ENCODE peak calls at places on chromosomes 2 and 18, in six cellular contexts. One of them, this sample, is unnamed.

GRCh38 chr18:22102948-22103663 is 66.3 kb upstream of the GATA6 start:
- DNase-seq in NCI-H2081: no peak
- DNase-seq in mesendoderm: no peak
- DNase-seq in stimulated activated CD4-positive, alpha-beta T cell treated with anti-CD3 and anti-CD28 coated beads, TNF-alpha, amount 100 ng/mL, for 4 hours: no peak
- DNase-seq in substantia nigra: no peak
- DNase-seq in head of caudate nucleus: no peak
- DNase-seq in this sample: no peak

GRCh38 chr2:119263656-119264055 is 40.0 kb downstream of the STEAP3 start:
- DNase-seq in NCI-H2081: no peak
- DNase-seq in mesendoderm: peak
- DNase-seq in stimulated activated CD4-positive, alpha-beta T cell treated with anti-CD3 and anti-CD28 coated beads, TNF-alpha, amount 100 ng/mL, for 4 hours: no peak
- DNase-seq in substantia nigra: peak
- DNase-seq in head of caudate nucleus: peak
- DNase-seq in this sample: no peak

GRCh38 chr18:29849145-29849544 is 1193.4 kb downstream of the DSC3 start:
- DNase-seq in NCI-H2081: no peak
- DNase-seq in mesendoderm: no peak
- DNase-seq in stimulated activated CD4-positive, alpha-beta T cell treated with anti-CD3 and anti-CD28 coated beads, TNF-alpha, amount 100 ng/mL, for 4 hours: no peak
- DNase-seq in substantia nigra: no peak
- DNase-seq in head of caudate nucleus: no peak
- DNase-seq in this sample: no peak

GRCh38 chr2:72090271-72090720 is 57.4 kb downstream of the CYP26B1 start:
- DNase-seq in NCI-H2081: no peak
- DNase-seq in mesendoderm: no peak
- DNase-seq in stimulated activated CD4-positive, alpha-beta T cell treated with anti-CD3 and anti-CD28 coated beads, TNF-alpha, amount 100 ng/mL, for 4 hours: no peak
- DNase-seq in substantia nigra: no peak
- DNase-seq in head of caudate nucleus: no peak
- DNase-seq in this sample: no peak

GRCh38 chr2:16189019-16189850 is 248.9 kb downstream of the MYCN start:
- DNase-seq in NCI-H2081: no peak
- DNase-seq in mesendoderm: no peak
- DNase-seq in stimulated activated CD4-positive, alpha-beta T cell treated with anti-CD3 and anti-CD28 coated beads, TNF-alpha, amount 100 ng/mL, for 4 hours: no peak
- DNase-seq in substantia nigra: no peak
- DNase-seq in head of caudate nucleus: no peak
- DNase-seq in this sample: no peak

GRCh38 chr2:106596844-106597243 is 109.7 kb downstream of the CD8B2 start:
- DNase-seq in NCI-H2081: no peak
- DNase-seq in mesendoderm: peak
- DNase-seq in stimulated activated CD4-positive, alpha-beta T cell treated with anti-CD3 and anti-CD28 coated beads, TNF-alpha, amount 100 ng/mL, for 4 hours: no peak
- DNase-seq in substantia nigra: no peak
- DNase-seq in head of caudate nucleus: no peak
- DNase-seq in this sample: no peak

GRCh38 chr2:133836220-133836619 is 268.0 kb upstream of the NCKAP5 start:
- DNase-seq in NCI-H2081: no peak
- DNase-seq in mesendoderm: no peak
- DNase-seq in stimulated activated CD4-positive, alpha-beta T cell treated with anti-CD3 and anti-CD28 coated beads, TNF-alpha, amount 100 ng/mL, for 4 hours: no peak
- DNase-seq in substantia nigra: no peak
- DNase-seq in head of caudate nucleus: no peak
- DNase-seq in this sample: no peak

GRCh38 chr2:176496756-176497155 is 227.5 kb downstream of the MTX2 start:
- DNase-seq in NCI-H2081: no peak
- DNase-seq in mesendoderm: no peak
- DNase-seq in stimulated activated CD4-positive, alpha-beta T cell treated with anti-CD3 and anti-CD28 coated beads, TNF-alpha, amount 100 ng/mL, for 4 hours: no peak
- DNase-seq in substantia nigra: no peak
- DNase-seq in head of caudate nucleus: no peak
- DNase-seq in this sample: no peak

GRCh38 chr2:64327510-64328414 is 126.2 kb upstream of the LGALSL start:
- DNase-seq in NCI-H2081: peak
- DNase-seq in mesendoderm: peak
- DNase-seq in stimulated activated CD4-positive, alpha-beta T cell treated with anti-CD3 and anti-CD28 coated beads, TNF-alpha, amount 100 ng/mL, for 4 hours: peak
- DNase-seq in substantia nigra: peak
- DNase-seq in head of caudate nucleus: peak
- DNase-seq in this sample: peak

GRCh38 chr2:147499785-147500184 is 345.0 kb upstream of the ACVR2A start:
- DNase-seq in NCI-H2081: no peak
- DNase-seq in mesendoderm: no peak
- DNase-seq in stimulated activated CD4-positive, alpha-beta T cell treated with anti-CD3 and anti-CD28 coated beads, TNF-alpha, amount 100 ng/mL, for 4 hours: no peak
- DNase-seq in substantia nigra: no peak
- DNase-seq in head of caudate nucleus: no peak
- DNase-seq in this sample: no peak

GRCh38 chr18:4035521-4035920 is 419.6 kb downstream of the DLGAP1 start:
- DNase-seq in NCI-H2081: no peak
- DNase-seq in mesendoderm: peak
- DNase-seq in stimulated activated CD4-positive, alpha-beta T cell treated with anti-CD3 and anti-CD28 coated beads, TNF-alpha, amount 100 ng/mL, for 4 hours: no peak
- DNase-seq in substantia nigra: no peak
- DNase-seq in head of caudate nucleus: no peak
- DNase-seq in this sample: no peak

GRCh38 chr2:47905454-47906260 is 641 bp downstream of the FBXO11 start:
- DNase-seq in NCI-H2081: peak
- DNase-seq in mesendoderm: peak
- DNase-seq in stimulated activated CD4-positive, alpha-beta T cell treated with anti-CD3 and anti-CD28 coated beads, TNF-alpha, amount 100 ng/mL, for 4 hours: peak
- DNase-seq in substantia nigra: peak
- DNase-seq in head of caudate nucleus: peak
- DNase-seq in this sample: peak

GRCh38 chr2:39232141-39232540 is 11.6 kb downstream of the CDKL4 start:
- DNase-seq in NCI-H2081: no peak
- DNase-seq in mesendoderm: no peak
- DNase-seq in stimulated activated CD4-positive, alpha-beta T cell treated with anti-CD3 and anti-CD28 coated beads, TNF-alpha, amount 100 ng/mL, for 4 hours: no peak
- DNase-seq in substantia nigra: no peak
- DNase-seq in head of caudate nucleus: no peak
- DNase-seq in this sample: no peak

GRCh38 chr2:203585541-203585940 is 50.4 kb upstream of the RAPH1 start:
- DNase-seq in NCI-H2081: no peak
- DNase-seq in mesendoderm: peak
- DNase-seq in stimulated activated CD4-positive, alpha-beta T cell treated with anti-CD3 and anti-CD28 coated beads, TNF-alpha, amount 100 ng/mL, for 4 hours: no peak
- DNase-seq in substantia nigra: no peak
- DNase-seq in head of caudate nucleus: no peak
- DNase-seq in this sample: no peak

GRCh38 chr2:55109219-55109891 is 59.1 kb upstream of the RTN4 start:
- DNase-seq in NCI-H2081: peak
- DNase-seq in mesendoderm: no peak
- DNase-seq in stimulated activated CD4-positive, alpha-beta T cell treated with anti-CD3 and anti-CD28 coated beads, TNF-alpha, amount 100 ng/mL, for 4 hours: no peak
- DNase-seq in substantia nigra: no peak
- DNase-seq in head of caudate nucleus: no peak
- DNase-seq in this sample: no peak

GRCh38 chr2:17442334-17442733 is 75.9 kb downstream of the RAD51AP2 start:
- DNase-seq in NCI-H2081: no peak
- DNase-seq in mesendoderm: no peak
- DNase-seq in stimulated activated CD4-positive, alpha-beta T cell treated with anti-CD3 and anti-CD28 coated beads, TNF-alpha, amount 100 ng/mL, for 4 hours: no peak
- DNase-seq in substantia nigra: no peak
- DNase-seq in head of caudate nucleus: no peak
- DNase-seq in this sample: no peak

GRCh38 chr2:162258686-162259085 is 15.4 kb upstream of the FAP start:
- DNase-seq in NCI-H2081: no peak
- DNase-seq in mesendoderm: no peak
- DNase-seq in stimulated activated CD4-positive, alpha-beta T cell treated with anti-CD3 and anti-CD28 coated beads, TNF-alpha, amount 100 ng/mL, for 4 hours: no peak
- DNase-seq in substantia nigra: no peak
- DNase-seq in head of caudate nucleus: no peak
- DNase-seq in this sample: no peak

GRCh38 chr2:65366595-65367125 is 65.7 kb downstream of the SPRED2 start:
- DNase-seq in NCI-H2081: no peak
- DNase-seq in mesendoderm: peak
- DNase-seq in stimulated activated CD4-positive, alpha-beta T cell treated with anti-CD3 and anti-CD28 coated beads, TNF-alpha, amount 100 ng/mL, for 4 hours: no peak
- DNase-seq in substantia nigra: no peak
- DNase-seq in head of caudate nucleus: no peak
- DNase-seq in this sample: no peak

GRCh38 chr2:225282858-225283693 is 116.4 kb upstream of the NYAP2 start:
- DNase-seq in NCI-H2081: peak
- DNase-seq in mesendoderm: peak
- DNase-seq in stimulated activated CD4-positive, alpha-beta T cell treated with anti-CD3 and anti-CD28 coated beads, TNF-alpha, amount 100 ng/mL, for 4 hours: no peak
- DNase-seq in substantia nigra: no peak
- DNase-seq in head of caudate nucleus: peak
- DNase-seq in this sample: no peak

GRCh38 chr18:58496231-58496630 is 132.7 kb downstream of the ALPK2 start:
- DNase-seq in NCI-H2081: no peak
- DNase-seq in mesendoderm: no peak
- DNase-seq in stimulated activated CD4-positive, alpha-beta T cell treated with anti-CD3 and anti-CD28 coated beads, TNF-alpha, amount 100 ng/mL, for 4 hours: no peak
- DNase-seq in substantia nigra: no peak
- DNase-seq in head of caudate nucleus: no peak
- DNase-seq in this sample: no peak

GRCh38 chr2:86704482-86704971 is 15.6 kb upstream of the RMND5A start:
- DNase-seq in NCI-H2081: no peak
- DNase-seq in mesendoderm: peak
- DNase-seq in stimulated activated CD4-positive, alpha-beta T cell treated with anti-CD3 and anti-CD28 coated beads, TNF-alpha, amount 100 ng/mL, for 4 hours: no peak
- DNase-seq in substantia nigra: no peak
- DNase-seq in head of caudate nucleus: no peak
- DNase-seq in this sample: no peak

GRCh38 chr2:44715671-44716077 is 225.8 kb upstream of the SIX3 start:
- DNase-seq in NCI-H2081: peak
- DNase-seq in mesendoderm: peak
- DNase-seq in stimulated activated CD4-positive, alpha-beta T cell treated with anti-CD3 and anti-CD28 coated beads, TNF-alpha, amount 100 ng/mL, for 4 hours: no peak
- DNase-seq in substantia nigra: no peak
- DNase-seq in head of caudate nucleus: no peak
- DNase-seq in this sample: no peak

GRCh38 chr2:71611781-71612545 is 158.6 kb downstream of the DYSF start:
- DNase-seq in NCI-H2081: no peak
- DNase-seq in mesendoderm: no peak
- DNase-seq in stimulated activated CD4-positive, alpha-beta T cell treated with anti-CD3 and anti-CD28 coated beads, TNF-alpha, amount 100 ng/mL, for 4 hours: no peak
- DNase-seq in substantia nigra: no peak
- DNase-seq in head of caudate nucleus: no peak
- DNase-seq in this sample: no peak

GRCh38 chr2:179201884-179202283 is 62.7 kb downstream of the SESTD1 start:
- DNase-seq in NCI-H2081: no peak
- DNase-seq in mesendoderm: peak
- DNase-seq in stimulated activated CD4-positive, alpha-beta T cell treated with anti-CD3 and anti-CD28 coated beads, TNF-alpha, amount 100 ng/mL, for 4 hours: no peak
- DNase-seq in substantia nigra: no peak
- DNase-seq in head of caudate nucleus: no peak
- DNase-seq in this sample: no peak

GRCh38 chr2:43616967-43617366 is 20.1 kb upstream of the PLEKHH2 start:
- DNase-seq in NCI-H2081: no peak
- DNase-seq in mesendoderm: no peak
- DNase-seq in stimulated activated CD4-positive, alpha-beta T cell treated with anti-CD3 and anti-CD28 coated beads, TNF-alpha, amount 100 ng/mL, for 4 hours: no peak
- DNase-seq in substantia nigra: no peak
- DNase-seq in head of caudate nucleus: no peak
- DNase-seq in this sample: no peak

GRCh38 chr2:180759631-180760030 is 220.8 kb upstream of the UBE2E3 start:
- DNase-seq in NCI-H2081: no peak
- DNase-seq in mesendoderm: no peak
- DNase-seq in stimulated activated CD4-positive, alpha-beta T cell treated with anti-CD3 and anti-CD28 coated beads, TNF-alpha, amount 100 ng/mL, for 4 hours: no peak
- DNase-seq in substantia nigra: no peak
- DNase-seq in head of caudate nucleus: no peak
- DNase-seq in this sample: no peak